ENCODE peak calls at places on chromosomes 16 and 17, in nine cellular contexts. V is AG08396; K is tibial artery; J is stimulated activated naive CD8-positive, alpha-beta T cell treated with anti-CD3 and anti-CD28 coated beads, Interleukin-15, Interleukin-2, amounts not matched to agents 100 U/mL and 50 U/mL, for 24 hours; C is activated naive CD4-positive, alpha-beta T cell treated with anti-CD3 and anti-CD28 coated beads, Interleukin-2, amount 50 U/mL, for 16 hours; W is fibroblast of the conjunctiva; B is Kasumi-1; Q is COR-L47; N is AG09319. Y is an unnamed sample.

GRCh38 chr17:10072086-10072485 is 126.3 kb downstream of the GAS7 start:
- DNase-seq in V (no peak), C (no peak), K (no peak), B (no peak), Q (no peak), N (no peak), W (no peak), J (no peak), Y (no peak)

GRCh38 chr16:56353054-56353921 is 72.1 kb downstream of the AMFR start:
- DNase-seq in B (no peak), N (no peak), K (peak), V (no peak), C (no peak), J (no peak), Q (no peak), W (no peak), Y (no peak)

GRCh38 chr16:56202036-56202435 is 10.7 kb downstream of the GNAO1 start:
- DNase-seq in K (peak), N (no peak), J (peak), C (peak), V (no peak), Q (no peak), B (no peak), W (no peak), Y (peak)

GRCh38 chr16:68470461-68471150 is 22.3 kb upstream of the SMPD3 start:
- DNase-seq in V (no peak), J (peak), B (peak), C (no peak), W (no peak), N (no peak), Q (no peak), K (peak), Y (peak)

GRCh38 chr17:78781339-78782304 is at the start of gene CYTH1:
- DNase-seq in B (peak), J (peak), W (no peak), Q (peak), V (no peak), N (no peak), K (peak), C (peak), Y (peak)

GRCh38 chr17:34542700-34543336 is 36.6 kb upstream of the TMEM132E start:
- DNase-seq in W (no peak), Q (peak), C (peak), K (no peak), J (peak), V (peak), N (no peak), B (peak), Y (peak)

GRCh38 chr16:72271841-72272240 is 99.9 kb upstream of the PMFBP1 start:
- DNase-seq in B (no peak), K (no peak), J (no peak), V (no peak), N (no peak), C (no peak), W (no peak), Q (no peak), Y (no peak)

GRCh38 chr16:57667526-57668258 is 414 bp upstream of the ADGRG3 start:
- DNase-seq in J (no peak), B (no peak), C (no peak), Q (no peak), W (no peak), V (no peak), N (no peak), K (no peak), Y (no peak)

GRCh38 chr16:81076566-81077076 is 417 bp downstream of the C16orf46 start:
- DNase-seq in J (peak), K (peak), C (peak), N (peak), Q (peak), B (peak), W (peak), V (peak), Y (peak)

GRCh38 chr16:88004391-88004790 is 53.2 kb downstream of the BANP start:
- DNase-seq in J (no peak), K (no peak), C (no peak), N (no peak), Q (no peak), B (no peak), W (no peak), V (no peak), Y (no peak)

GRCh38 chr16:72787519-72788268 is 260.2 kb downstream of the ZFHX3 start:
- DNase-seq in W (peak), J (peak), K (peak), C (peak), N (peak), Q (peak), V (peak), B (peak), Y (peak)

GRCh38 chr17:15981208-15981607 is 18.3 kb downstream of the ZSWIM7 start:
- DNase-seq in V (no peak), B (no peak), J (peak), C (peak), Q (no peak), K (no peak), N (no peak), W (no peak), Y (peak)

GRCh38 chr16:61344791-61345190 is 691.4 kb downstream of the CDH8 start:
- DNase-seq in J (no peak), C (no peak), N (no peak), B (no peak), W (no peak), V (no peak), Q (no peak), K (no peak), Y (no peak)

GRCh38 chr16:9465150-9465549 is 373.7 kb downstream of the HAPSTR1 start:
- DNase-seq in W (no peak), J (no peak), V (no peak), Q (no peak), N (no peak), K (no peak), B (no peak), C (no peak), Y (no peak)

GRCh38 chr16:27978876-27979275 is 84.6 kb downstream of the GSG1L start:
- DNase-seq in C (no peak), B (no peak), J (no peak), V (no peak), K (no peak), N (no peak), Q (no peak), W (no peak), Y (no peak)

GRCh38 chr16:4937782-4938682 is 1.1 kb upstream of the PPL start:
- DNase-seq in V (no peak), J (no peak), K (no peak), Q (no peak), N (no peak), W (no peak), B (no peak), C (no peak), Y (no peak)

GRCh38 chr17:62703269-62703775 is 75.9 kb downstream of the MRC2 start:
- DNase-seq in K (peak), N (no peak), V (peak), Q (no peak), J (peak), B (no peak), W (no peak), C (no peak), Y (peak)

GRCh38 chr17:17922198-17922901 is 49.9 kb downstream of the TOM1L2 start:
- DNase-seq in N (no peak), W (no peak), V (no peak), B (no peak), K (no peak), J (no peak), C (no peak), Q (no peak), Y (no peak)

GRCh38 chr16:65318138-65318537 is 196.3 kb upstream of the CDH11 start:
- DNase-seq in V (no peak), J (no peak), W (no peak), N (no peak), B (no peak), K (no peak), Q (no peak), C (no peak), Y (no peak)

GRCh38 chr16:87317766-87318121 is 552 bp upstream of the C16orf95 start:
- DNase-seq in J (peak), N (peak), B (peak), W (peak), C (peak), Q (peak), K (peak), V (peak), Y (peak)

GRCh38 chr16:17511340-17511739 is 40.6 kb upstream of the XYLT1 start:
- DNase-seq in W (peak), V (no peak), J (no peak), C (no peak), N (peak), B (no peak), Q (no peak), K (no peak), Y (no peak)

GRCh38 chr16:81486555-81487061 is 42.0 kb downstream of the CMIP start:
- DNase-seq in K (peak), W (peak), C (no peak), B (no peak), J (no peak), Q (no peak), V (peak), N (peak), Y (no peak)

GRCh38 chr17:61644800-61645774 is 54.1 kb upstream of the NACA2 start:
- DNase-seq in N (no peak), W (no peak), V (no peak), K (no peak), Q (no peak), B (no peak), C (no peak), J (no peak), Y (no peak)

GRCh38 chr16:51326131-51326856 is 175.2 kb upstream of the SALL1 start:
- DNase-seq in K (no peak), B (no peak), Q (no peak), W (peak), J (no peak), N (no peak), V (peak), C (no peak), Y (no peak)

GRCh38 chr17:5042152-5043022 is 7.2 kb upstream of the SLC52A1 start:
- DNase-seq in C (peak), V (no peak), W (no peak), K (no peak), J (peak), Q (no peak), N (no peak), B (no peak), Y (peak)

GRCh38 chr17:55237268-55237667 is 27.5 kb upstream of the HLF start:
- DNase-seq in K (no peak), W (no peak), Q (no peak), V (no peak), N (no peak), C (no peak), J (no peak), B (no peak), Y (no peak)

GRCh38 chr16:55876854-55877253 is 1.7 kb upstream of the CES5A start:
- DNase-seq in K (no peak), W (no peak), V (no peak), C (no peak), Q (no peak), N (no peak), B (no peak), J (no peak), Y (no peak)

GRCh38 chr17:39564201-39564828 is 43.4 kb downstream of the NEUROD2 start:
- DNase-seq in J (no peak), B (no peak), C (no peak), V (no peak), Q (no peak), W (no peak), K (no peak), N (no peak), Y (no peak)

GRCh38 chr16:87823146-87823929 is 46.0 kb downstream of the SLC7A5 start:
- DNase-seq in V (no peak), K (no peak), J (no peak), Q (no peak), C (no peak), B (no peak), W (no peak), N (no peak), Y (no peak)